ENCODE peak calls at places on chromosome 17, in four cellular contexts. X, L, C and I are unnamed samples.

GRCh38 chr17:13395872-13396271 is 205.9 kb downstream of the HS3ST3A1 start:
- DNase-seq in X (no peak), L (no peak), C (no peak), I (no peak)

GRCh38 chr17:8015957-8016631 is 13.7 kb downstream of the GUCY2D start:
- DNase-seq in X (no peak), L (peak; percentile 55), C (no peak), I (no peak)

GRCh38 chr17:10309003-10309974 is 63.5 kb downstream of the MYH13 start:
- DNase-seq in X (no peak), L (no peak), C (no peak), I (no peak)

GRCh38 chr17:7072406-7072805 is 7.6 kb downstream of the CLEC10A start:
- DNase-seq in X (no peak), L (no peak), C (no peak), I (no peak)

GRCh38 chr17:13321932-13322701 is 279.6 kb downstream of the HS3ST3A1 start:
- DNase-seq in X (no peak), L (no peak), C (no peak), I (no peak)

GRCh38 chr17:6413073-6413472 is 21.8 kb downstream of the AIPL1 start:
- DNase-seq in X (peak; percentile 19), L (no peak), C (peak; percentile 27), I (peak; percentile 63)

GRCh38 chr17:20948984-20949777 is 93.6 kb downstream of the USP22 start:
- DNase-seq in X (no peak), L (peak; percentile 48), C (no peak), I (no peak)

GRCh38 chr17:74702132-74702876 is 10.4 kb downstream of the CD300LF start:
- DNase-seq in X (no peak), L (no peak), C (no peak), I (no peak)

GRCh38 chr17:67151717-67152116 is 93.3 kb downstream of the HELZ start:
- DNase-seq in X (no peak), L (no peak), C (no peak), I (no peak)

GRCh38 chr17:17702821-17703607 is 21.8 kb downstream of the RAI1 start:
- DNase-seq in X (no peak), L (no peak), C (no peak), I (no peak)

GRCh38 chr17:34750004-34750403 is 170.6 kb downstream of the TMEM132E start:
- DNase-seq in X (no peak), L (no peak), C (no peak), I (no peak)

GRCh38 chr17:40025991-40026815 is 11.0 kb downstream of the CSF3 start:
- DNase-seq in X (no peak), L (peak; percentile 46), C (no peak), I (no peak)

GRCh38 chr17:75240394-75241142 is 20.8 kb downstream of the GGA3 start:
- DNase-seq in X (no peak), L (peak; percentile 63), C (no peak), I (peak; percentile 21)

GRCh38 chr17:4968166-4968915 is 724 bp upstream of the SPAG7 start:
- DNase-seq in X (no peak), L (peak; percentile 56), C (peak; percentile 77), I (no peak)

GRCh38 chr17:81433656-81434055 is 38.4 kb downstream of the BAHCC1 start:
- DNase-seq in X (no peak), L (no peak), C (no peak), I (no peak)

GRCh38 chr17:7873051-7873450 is 15.2 kb downstream of the CYB5D1 start:
- DNase-seq in X (no peak), L (no peak), C (no peak), I (no peak)

GRCh38 chr17:41810659-41811548 is 845 bp downstream of the P3H4 start:
- DNase-seq in X (no peak), L (no peak), C (no peak), I (peak; percentile 61)

GRCh38 chr17:57420674-57421392 is 164.5 kb downstream of the MSI2 start:
- DNase-seq in X (no peak), L (no peak), C (no peak), I (peak; percentile 90)

GRCh38 chr17:64498308-64499203 is 1.7 kb upstream of the POLG2 start:
- DNase-seq in X (no peak), L (no peak), C (no peak), I (peak; percentile 27)

GRCh38 chr17:33285413-33285812 is 7.7 kb downstream of the ASIC2 start:
- DNase-seq in X (no peak), L (no peak), C (no peak), I (no peak)

GRCh38 chr17:17342242-17342945 is 39.2 kb downstream of the NT5M start:
- DNase-seq in X (no peak), L (no peak), C (no peak), I (no peak)

GRCh38 chr17:29844339-29845048 is 85.5 kb downstream of the SSH2 start:
- DNase-seq in X (no peak), L (no peak), C (no peak), I (peak; percentile 51)

GRCh38 chr17:74738051-74738996 is 1.3 kb downstream of the RAB37 start:
- DNase-seq in X (no peak), L (peak; percentile 82), C (no peak), I (no peak)

GRCh38 chr17:81865733-81866439 is 5.3 kb downstream of the ARHGDIA start:
- DNase-seq in X (no peak), L (peak; percentile 37), C (peak; percentile 13), I (peak; percentile 26)

GRCh38 chr17:1460233-1460632 is 4.2 kb upstream of the CRK start:
- DNase-seq in X (no peak), L (no peak), C (peak; percentile 53), I (no peak)

GRCh38 chr17:67262420-67262819 is 17.4 kb upstream of the HELZ start:
- DNase-seq in X (no peak), L (no peak), C (no peak), I (no peak)

GRCh38 chr17:65163990-65164495 is 26.9 kb downstream of the RGS9 start:
- DNase-seq in X (peak; percentile 50), L (peak; percentile 66), C (peak; percentile 64), I (no peak)

GRCh38 chr17:7887038-7887481 is 1.5 kb upstream of the CHD3 start:
- DNase-seq in X (no peak), L (no peak), C (no peak), I (no peak)

GRCh38 chr17:14919580-14920160 is 345.5 kb downstream of the PMP22 start:
- DNase-seq in X (no peak), L (no peak), C (no peak), I (no peak)

GRCh38 chr17:65374966-65375365 is 186.5 kb downstream of the AXIN2 start:
- DNase-seq in X (no peak), L (no peak), C (no peak), I (no peak)

GRCh38 chr17:8668181-8668740 is 37.7 kb upstream of the MYH10 start:
- DNase-seq in X (no peak), L (no peak), C (no peak), I (no peak)

GRCh38 chr17:17125136-17126084 is 80.7 kb downstream of the PLD6 start:
- DNase-seq in X (no peak), L (no peak), C (no peak), I (peak; percentile 66)

GRCh38 chr17:39652635-39653315 is 12.4 kb upstream of the TCAP start:
- DNase-seq in X (no peak), L (no peak), C (no peak), I (no peak)